ENCODE peak calls at places on chromosomes 4 and X, in four cellular contexts. X is left lung, W is aorta, Z is neuronal stem cell. R is an unnamed sample.
A peak's percentile ranks its signal among the peaks of the same experiment; 100 is the strongest.

GRCh38 chr4:8342651-8343050 is 73.1 kb downstream of the HTRA3 start:
- DNase-seq in X (no peak), W (no peak), Z (no peak), R (no peak)

GRCh38 chrX:70313503-70313902 is 23.6 kb downstream of the KIF4A start:
- DNase-seq in X (no peak), W (no peak), Z (no peak), R (no peak)

GRCh38 chr4:19736968-19737756 is 514.5 kb upstream of the SLIT2 start:
- DNase-seq in X (no peak), W (no peak), Z (peak; percentile 21), R (no peak)

GRCh38 chrX:105837227-105837626 is 14.9 kb downstream of the NRK start:
- DNase-seq in X (peak; percentile 46), W (peak; percentile 80), Z (no peak), R (peak; percentile 38)

GRCh38 chr4:56160631-56161030 is 211.9 kb downstream of the CEP135 start:
- DNase-seq in X (no peak), W (no peak), Z (no peak), R (no peak)

GRCh38 chr4:154507170-154507569 is 15.6 kb upstream of the DCHS2 start:
- DNase-seq in X (no peak), W (no peak), Z (no peak), R (no peak)

GRCh38 chrX:31500920-31501319 is 429.1 kb upstream of the FTHL17 start:
- DNase-seq in X (no peak), W (no peak), Z (no peak), R (no peak)

GRCh38 chr4:179893967-179894590 is 2349.1 kb upstream of the TENM3 start:
- DNase-seq in X (no peak), W (no peak), Z (no peak), R (no peak)

GRCh38 chr4:54525602-54526001 is 132.2 kb upstream of the KIT start:
- DNase-seq in X (no peak), W (no peak), Z (no peak), R (no peak)

GRCh38 chr4:177862541-177863176 is 420.4 kb upstream of the AGA start:
- DNase-seq in X (no peak), W (no peak), Z (no peak), R (no peak)

GRCh38 chr4:14607578-14607977 is 394.7 kb upstream of the CPEB2 start:
- DNase-seq in X (no peak), W (no peak), Z (no peak), R (no peak)

GRCh38 chrX:68433155-68433980 is at the start of gene OPHN1:
- DNase-seq in X (peak; percentile 83), W (peak; percentile 81), Z (peak; percentile 65), R (peak; percentile 84)

GRCh38 chr4:76752911-76753494 is 144.9 kb downstream of the SOWAHB start:
- DNase-seq in X (no peak), W (peak; percentile 65), Z (no peak), R (no peak)

GRCh38 chr4:71231073-71231752 is 107.6 kb upstream of the SLC4A4 start:
- DNase-seq in X (peak; percentile 89), W (peak; percentile 95), Z (no peak), R (peak; percentile 68)

GRCh38 chr4:37733230-37733904 is 47.2 kb upstream of the RELL1 start:
- DNase-seq in X (no peak), W (no peak), Z (no peak), R (no peak)

GRCh38 chrX:47148946-47149345 is 3.9 kb downstream of the RBM10 start:
- DNase-seq in X (no peak), W (no peak), Z (no peak), R (no peak)

GRCh38 chrX:131199086-131199485 is 90.0 kb downstream of the IGSF1 start:
- DNase-seq in X (no peak), W (no peak), Z (no peak), R (no peak)

GRCh38 chrX:70253377-70254062 is 6.5 kb downstream of the P2RY4 start:
- DNase-seq in X (no peak), W (no peak), Z (no peak), R (no peak)

GRCh38 chr4:38430841-38431240 is 233.2 kb upstream of the KLF3 start:
- DNase-seq in X (no peak), W (no peak), Z (no peak), R (no peak)

GRCh38 chrX:112359906-112360305 is 277.3 kb upstream of the TRPC5 start:
- DNase-seq in X (no peak), W (no peak), Z (no peak), R (no peak)

GRCh38 chrX:24934279-24934678 is 81.5 kb downstream of the ARX start:
- DNase-seq in X (no peak), W (no peak), Z (no peak), R (no peak)

GRCh38 chr4:46508216-46508615 is 118.3 kb upstream of the GABRA2 start:
- DNase-seq in X (no peak), W (no peak), Z (no peak), R (no peak)

GRCh38 chr4:71571346-71571745 is 212.5 kb downstream of the GC start:
- DNase-seq in X (no peak), W (no peak), Z (no peak), R (no peak)

GRCh38 chrX:65643046-65643785 is 24.2 kb upstream of the MSN start:
- DNase-seq in X (peak; percentile 36), W (no peak), Z (no peak), R (no peak)

GRCh38 chr4:1403591-1404572 is 2.4 kb downstream of the NKX1-1 start:
- DNase-seq in X (peak; percentile 21), W (peak; percentile 29), Z (no peak), R (no peak)

GRCh38 chr4:173752610-173753009 is 222.6 kb upstream of the HAND2 start:
- DNase-seq in X (no peak), W (peak; percentile 38), Z (peak; percentile 27), R (no peak)

GRCh38 chr4:101271516-101271915 is 75.8 kb downstream of the PPP3CA start:
- DNase-seq in X (no peak), W (no peak), Z (no peak), R (no peak)

GRCh38 chr4:31905363-31905762 is 1185.2 kb downstream of the PCDH7 start:
- DNase-seq in X (no peak), W (no peak), Z (no peak), R (no peak)

GRCh38 chr4:62210521-62210920 is 1010.4 kb downstream of the ADGRL3 start:
- DNase-seq in X (no peak), W (no peak), Z (no peak), R (no peak)

GRCh38 chr4:4418676-4419370 is 31.9 kb downstream of the NSG1 start:
- DNase-seq in X (no peak), W (no peak), Z (no peak), R (peak; percentile 17)

GRCh38 chr4:52588771-52589591 is 70.1 kb downstream of the USP46 start:
- DNase-seq in X (no peak), W (peak; percentile 62), Z (no peak), R (no peak)

GRCh38 chr4:105808459-105809041 is 86.7 kb upstream of the NPNT start:
- DNase-seq in X (no peak), W (peak; percentile 48), Z (no peak), R (no peak)

GRCh38 chr4:159374749-159375535 is 272.1 kb downstream of the RAPGEF2 start:
- DNase-seq in X (no peak), W (no peak), Z (no peak), R (no peak)

GRCh38 chr4:11650801-11651596 is 222.3 kb upstream of the HS3ST1 start:
- DNase-seq in X (no peak), W (no peak), Z (no peak), R (no peak)

GRCh38 chrX:123976671-123977316 is 15.3 kb downstream of the STAG2 start:
- DNase-seq in X (no peak), W (no peak), Z (no peak), R (no peak)

GRCh38 chr4:48400416-48400815 is 59.1 kb downstream of the SLAIN2 start:
- DNase-seq in X (no peak), W (no peak), Z (no peak), R (no peak)

DNA sequence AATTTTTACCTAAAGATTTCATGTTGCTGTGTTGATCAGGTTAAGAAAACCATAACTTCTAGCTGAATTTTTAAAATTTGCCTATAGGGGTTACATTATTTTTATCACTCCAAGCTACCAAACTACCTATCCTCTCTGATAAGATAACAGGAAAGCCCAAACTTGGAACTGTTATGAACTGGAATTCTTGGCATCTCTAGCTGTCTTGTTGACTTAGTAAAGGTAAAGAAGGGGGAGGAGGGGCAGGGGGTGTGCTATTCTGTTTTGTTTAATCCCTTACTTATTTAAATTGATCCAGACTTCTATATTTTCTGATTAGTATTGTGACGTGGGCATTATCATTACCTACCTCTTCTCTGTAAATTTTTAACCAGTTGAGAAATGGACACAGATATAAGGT is 54.7 kb downstream of the SLAIN2 start:
- DNase-seq in X (no peak), W (no peak), Z (no peak), R (no peak)
- H3K4me1 ChIP-seq in X (no peaks in the 10 kb centered on the region), W (no peaks in the 10 kb centered on the region), Z (no peaks in the 10 kb centered on the region), R (no peaks in the 10 kb centered on the region)

GRCh38 chr4:39706829-39707511 is 9.0 kb downstream of the UBE2K start:
- DNase-seq in X (no peak), W (no peak), Z (no peak), R (no peak)
- H3K4me1 ChIP-seq in X (no peaks in the 10 kb centered on the region), W (no peaks in the 10 kb centered on the region), Z (no peaks in the 10 kb centered on the region), R (peaks cover 13% of the 10 kb centered on the region)

DNA sequence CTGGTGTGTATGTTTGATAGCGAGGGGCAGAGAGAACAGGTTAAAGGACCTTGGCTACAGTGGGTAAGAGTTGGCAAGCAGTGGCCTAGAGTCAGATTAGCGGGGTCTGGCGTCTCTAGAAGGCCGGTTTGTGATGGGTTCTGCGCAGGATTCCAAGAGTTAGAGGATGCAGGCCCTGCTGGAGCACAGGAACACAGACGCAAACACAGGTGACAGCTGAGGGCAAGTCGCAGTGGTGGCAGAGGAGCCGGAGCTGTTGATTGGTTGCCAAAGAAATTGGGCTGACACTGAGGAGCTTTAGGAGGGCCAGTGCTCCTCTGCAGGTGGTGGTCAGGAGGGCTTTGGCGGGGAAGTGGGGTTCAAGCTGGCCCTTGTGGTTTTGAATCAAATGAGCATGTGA is 3.8 kb downstream of the TADA2B start:
- DNase-seq in X (no peak), W (no peak), Z (no peak), R (no peak)
- H3K4me1 ChIP-seq in X (peaks cover 6% of the 10 kb centered on the region), W (no peaks in the 10 kb centered on the region), Z (peaks cover 14% of the 10 kb centered on the region), R (peaks cover 48% of the 10 kb centered on the region)

DNA sequence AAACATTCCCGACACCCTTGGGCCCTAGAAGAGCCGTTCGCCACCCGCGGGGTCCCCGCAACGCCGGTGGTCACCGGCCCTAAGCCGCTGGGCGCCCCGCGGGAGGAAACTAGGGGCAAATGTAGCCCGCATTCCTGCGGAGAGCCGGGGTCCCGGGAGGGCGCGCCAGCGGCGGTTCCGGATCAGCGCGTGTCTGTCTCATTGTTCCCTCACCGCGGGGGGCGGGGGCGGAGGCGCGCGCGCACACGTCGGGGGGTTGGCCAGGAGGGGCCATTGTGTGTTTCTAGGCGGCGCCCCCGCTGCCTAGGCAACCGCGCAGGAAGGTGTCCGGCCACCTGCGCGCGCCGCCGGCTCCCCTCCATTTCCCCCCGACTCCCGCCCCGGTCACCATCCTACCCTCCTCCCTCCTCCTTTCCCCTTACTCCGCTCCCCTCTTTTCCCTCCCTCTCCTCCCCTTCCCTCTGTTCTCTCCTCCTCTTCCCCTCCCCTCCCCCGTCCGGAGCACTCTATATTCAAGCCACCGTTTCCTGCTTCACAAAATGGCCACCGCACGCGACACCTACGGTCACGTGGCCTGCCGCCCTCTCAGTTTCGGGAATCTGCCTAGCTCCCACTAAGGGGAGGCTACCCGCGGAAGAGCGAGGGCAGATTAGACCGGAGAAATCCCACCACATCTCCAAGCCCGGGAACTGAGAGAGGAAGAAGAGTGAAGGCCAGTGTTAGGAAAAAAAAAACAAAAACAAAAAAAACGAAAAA is 796 bp upstream of the DDX3X start:
- DNase-seq in X (peak; percentile 91), W (peak; percentile 93), Z (peak; percentile 87), R (peak; percentile 84)
- H3K4me1 ChIP-seq in X (peaks cover 27% of the 10 kb centered on the region), W (no peaks in the 10 kb centered on the region), Z (peaks cover 2% of the 10 kb centered on the region), R (peaks cover 17% of the 10 kb centered on the region)

R was measured in pancreas.